ENCODE peak calls at places on chromosomes 4 and X, in seven cellular contexts. One of them, this sample, is unnamed.

GRCh38 chr4:16075061-16075460 is 8.8 kb downstream of the PROM1 start:
- DNase-seq in kidney: no peak
- DNase-seq in suprapubic skin: no peak
- DNase-seq in Right ventricle myocardium superior: no peak
- DNase-seq in stimulated activated CD4-positive, alpha-beta T cell treated with anti-CD3 and anti-CD28 coated beads, Interleukin-4, amount 100 ng/mL, for 1 hour: no peak
- DNase-seq in SIG-M5: no peak
- DNase-seq in LoVo: no peak
- DNase-seq in this sample: no peak

GRCh38 chr4:2482693-2483092 is 13.8 kb downstream of the RNF4 start:
- DNase-seq in kidney: peak
- DNase-seq in suprapubic skin: no peak
- DNase-seq in Right ventricle myocardium superior: peak
- DNase-seq in stimulated activated CD4-positive, alpha-beta T cell treated with anti-CD3 and anti-CD28 coated beads, Interleukin-4, amount 100 ng/mL, for 1 hour: no peak
- DNase-seq in SIG-M5: no peak
- DNase-seq in LoVo: no peak
- DNase-seq in this sample: no peak

GRCh38 chr4:84971319-84971932 is 4.9 kb upstream of the WDFY3 start:
- DNase-seq in kidney: no peak
- DNase-seq in suprapubic skin: no peak
- DNase-seq in Right ventricle myocardium superior: no peak
- DNase-seq in stimulated activated CD4-positive, alpha-beta T cell treated with anti-CD3 and anti-CD28 coated beads, Interleukin-4, amount 100 ng/mL, for 1 hour: no peak
- DNase-seq in SIG-M5: no peak
- DNase-seq in LoVo: peak
- DNase-seq in this sample: no peak

GRCh38 chrX:6149231-6149870 is 79.3 kb downstream of the NLGN4X start:
- DNase-seq in kidney: no peak
- DNase-seq in suprapubic skin: no peak
- DNase-seq in Right ventricle myocardium superior: no peak
- DNase-seq in stimulated activated CD4-positive, alpha-beta T cell treated with anti-CD3 and anti-CD28 coated beads, Interleukin-4, amount 100 ng/mL, for 1 hour: no peak
- DNase-seq in SIG-M5: no peak
- DNase-seq in LoVo: no peak
- DNase-seq in this sample: no peak

GRCh38 chrX:338836-339400 is 20.3 kb upstream of the GTPBP6 start:
- DNase-seq in kidney: peak
- DNase-seq in suprapubic skin: no peak
- DNase-seq in Right ventricle myocardium superior: peak
- DNase-seq in stimulated activated CD4-positive, alpha-beta T cell treated with anti-CD3 and anti-CD28 coated beads, Interleukin-4, amount 100 ng/mL, for 1 hour: no peak
- DNase-seq in SIG-M5: no peak
- DNase-seq in LoVo: no peak
- DNase-seq in this sample: no peak

GRCh38 chr4:119313237-119313636 is 8.7 kb downstream of the FABP2 start:
- DNase-seq in kidney: no peak
- DNase-seq in suprapubic skin: no peak
- DNase-seq in Right ventricle myocardium superior: no peak
- DNase-seq in stimulated activated CD4-positive, alpha-beta T cell treated with anti-CD3 and anti-CD28 coated beads, Interleukin-4, amount 100 ng/mL, for 1 hour: no peak
- DNase-seq in SIG-M5: no peak
- DNase-seq in LoVo: no peak
- DNase-seq in this sample: no peak

GRCh38 chrX:136546369-136546768 is 14.4 kb downstream of the VGLL1 start:
- DNase-seq in kidney: no peak
- DNase-seq in suprapubic skin: no peak
- DNase-seq in Right ventricle myocardium superior: no peak
- DNase-seq in stimulated activated CD4-positive, alpha-beta T cell treated with anti-CD3 and anti-CD28 coated beads, Interleukin-4, amount 100 ng/mL, for 1 hour: no peak
- DNase-seq in SIG-M5: no peak
- DNase-seq in LoVo: no peak
- DNase-seq in this sample: no peak

GRCh38 chrX:106499473-106499872 is 112.3 kb upstream of the RADX start:
- DNase-seq in kidney: no peak
- DNase-seq in suprapubic skin: no peak
- DNase-seq in Right ventricle myocardium superior: no peak
- DNase-seq in stimulated activated CD4-positive, alpha-beta T cell treated with anti-CD3 and anti-CD28 coated beads, Interleukin-4, amount 100 ng/mL, for 1 hour: no peak
- DNase-seq in SIG-M5: no peak
- DNase-seq in LoVo: no peak
- DNase-seq in this sample: no peak

GRCh38 chr4:140233811-140234696 is 80.1 kb upstream of the MAML3 start:
- DNase-seq in kidney: no peak
- DNase-seq in suprapubic skin: no peak
- DNase-seq in Right ventricle myocardium superior: no peak
- DNase-seq in stimulated activated CD4-positive, alpha-beta T cell treated with anti-CD3 and anti-CD28 coated beads, Interleukin-4, amount 100 ng/mL, for 1 hour: no peak
- DNase-seq in SIG-M5: no peak
- DNase-seq in LoVo: no peak
- DNase-seq in this sample: no peak

GRCh38 chr4:87192155-87192919 is 28.1 kb downstream of the KLHL8 start:
- DNase-seq in kidney: no peak
- DNase-seq in suprapubic skin: no peak
- DNase-seq in Right ventricle myocardium superior: no peak
- DNase-seq in stimulated activated CD4-positive, alpha-beta T cell treated with anti-CD3 and anti-CD28 coated beads, Interleukin-4, amount 100 ng/mL, for 1 hour: no peak
- DNase-seq in SIG-M5: no peak
- DNase-seq in LoVo: no peak
- DNase-seq in this sample: no peak

GRCh38 chr4:169621754-169622481 is 1.5 kb downstream of the CLCN3 start:
- DNase-seq in kidney: no peak
- DNase-seq in suprapubic skin: no peak
- DNase-seq in Right ventricle myocardium superior: no peak
- DNase-seq in stimulated activated CD4-positive, alpha-beta T cell treated with anti-CD3 and anti-CD28 coated beads, Interleukin-4, amount 100 ng/mL, for 1 hour: no peak
- DNase-seq in SIG-M5: no peak
- DNase-seq in LoVo: peak
- DNase-seq in this sample: no peak

GRCh38 chr4:100736651-100737450 is 219.0 kb upstream of the EMCN start:
- DNase-seq in kidney: no peak
- DNase-seq in suprapubic skin: no peak
- DNase-seq in Right ventricle myocardium superior: no peak
- DNase-seq in stimulated activated CD4-positive, alpha-beta T cell treated with anti-CD3 and anti-CD28 coated beads, Interleukin-4, amount 100 ng/mL, for 1 hour: no peak
- DNase-seq in SIG-M5: no peak
- DNase-seq in LoVo: peak
- DNase-seq in this sample: no peak

GRCh38 chr4:61572160-61572559 is 372.0 kb downstream of the ADGRL3 start:
- DNase-seq in kidney: no peak
- DNase-seq in suprapubic skin: no peak
- DNase-seq in Right ventricle myocardium superior: no peak
- DNase-seq in stimulated activated CD4-positive, alpha-beta T cell treated with anti-CD3 and anti-CD28 coated beads, Interleukin-4, amount 100 ng/mL, for 1 hour: no peak
- DNase-seq in SIG-M5: peak
- DNase-seq in LoVo: peak
- DNase-seq in this sample: no peak

GRCh38 chr4:38013461-38014366 is 53.5 kb downstream of the PTTG2 start:
- DNase-seq in kidney: no peak
- DNase-seq in suprapubic skin: no peak
- DNase-seq in Right ventricle myocardium superior: peak
- DNase-seq in stimulated activated CD4-positive, alpha-beta T cell treated with anti-CD3 and anti-CD28 coated beads, Interleukin-4, amount 100 ng/mL, for 1 hour: no peak
- DNase-seq in SIG-M5: no peak
- DNase-seq in LoVo: peak
- DNase-seq in this sample: no peak

GRCh38 chr4:159077702-159078495 is 25.0 kb upstream of the RAPGEF2 start:
- DNase-seq in kidney: no peak
- DNase-seq in suprapubic skin: no peak
- DNase-seq in Right ventricle myocardium superior: no peak
- DNase-seq in stimulated activated CD4-positive, alpha-beta T cell treated with anti-CD3 and anti-CD28 coated beads, Interleukin-4, amount 100 ng/mL, for 1 hour: no peak
- DNase-seq in SIG-M5: no peak
- DNase-seq in LoVo: peak
- DNase-seq in this sample: no peak

GRCh38 chrX:97605271-97605670 is 721.6 kb downstream of the RPA4 start:
- DNase-seq in kidney: no peak
- DNase-seq in suprapubic skin: no peak
- DNase-seq in Right ventricle myocardium superior: no peak
- DNase-seq in stimulated activated CD4-positive, alpha-beta T cell treated with anti-CD3 and anti-CD28 coated beads, Interleukin-4, amount 100 ng/mL, for 1 hour: no peak
- DNase-seq in SIG-M5: no peak
- DNase-seq in LoVo: no peak
- DNase-seq in this sample: no peak

GRCh38 chr4:84578540-84579409 is 4.2 kb upstream of the CDS1 start:
- DNase-seq in kidney: no peak
- DNase-seq in suprapubic skin: no peak
- DNase-seq in Right ventricle myocardium superior: no peak
- DNase-seq in stimulated activated CD4-positive, alpha-beta T cell treated with anti-CD3 and anti-CD28 coated beads, Interleukin-4, amount 100 ng/mL, for 1 hour: no peak
- DNase-seq in SIG-M5: no peak
- DNase-seq in LoVo: peak
- DNase-seq in this sample: no peak

GRCh38 chr4:141131738-141132688 is 1.3 kb downstream of the RNF150 start:
- DNase-seq in kidney: peak
- DNase-seq in suprapubic skin: peak
- DNase-seq in Right ventricle myocardium superior: peak
- DNase-seq in stimulated activated CD4-positive, alpha-beta T cell treated with anti-CD3 and anti-CD28 coated beads, Interleukin-4, amount 100 ng/mL, for 1 hour: peak
- DNase-seq in SIG-M5: no peak
- DNase-seq in LoVo: no peak
- DNase-seq in this sample: no peak

GRCh38 chrX:136159615-136160025 is 12.3 kb downstream of the FHL1 start:
- DNase-seq in kidney: no peak
- DNase-seq in suprapubic skin: no peak
- DNase-seq in Right ventricle myocardium superior: no peak
- DNase-seq in stimulated activated CD4-positive, alpha-beta T cell treated with anti-CD3 and anti-CD28 coated beads, Interleukin-4, amount 100 ng/mL, for 1 hour: no peak
- DNase-seq in SIG-M5: no peak
- DNase-seq in LoVo: no peak
- DNase-seq in this sample: no peak

GRCh38 chr4:10054571-10055041 is 33.3 kb upstream of the SLC2A9 start:
- DNase-seq in kidney: no peak
- DNase-seq in suprapubic skin: no peak
- DNase-seq in Right ventricle myocardium superior: no peak
- DNase-seq in stimulated activated CD4-positive, alpha-beta T cell treated with anti-CD3 and anti-CD28 coated beads, Interleukin-4, amount 100 ng/mL, for 1 hour: no peak
- DNase-seq in SIG-M5: no peak
- DNase-seq in LoVo: no peak
- DNase-seq in this sample: no peak

GRCh38 chrX:2690856-2691542 is at the start of gene CD99:
- DNase-seq in kidney: peak
- DNase-seq in suprapubic skin: peak
- DNase-seq in Right ventricle myocardium superior: peak
- DNase-seq in stimulated activated CD4-positive, alpha-beta T cell treated with anti-CD3 and anti-CD28 coated beads, Interleukin-4, amount 100 ng/mL, for 1 hour: peak
- DNase-seq in SIG-M5: no peak
- DNase-seq in LoVo: peak
- DNase-seq in this sample: peak

GRCh38 chr4:8328456-8328855 is 58.9 kb downstream of the HTRA3 start:
- DNase-seq in kidney: no peak
- DNase-seq in suprapubic skin: peak
- DNase-seq in Right ventricle myocardium superior: peak
- DNase-seq in stimulated activated CD4-positive, alpha-beta T cell treated with anti-CD3 and anti-CD28 coated beads, Interleukin-4, amount 100 ng/mL, for 1 hour: no peak
- DNase-seq in SIG-M5: no peak
- DNase-seq in LoVo: no peak
- DNase-seq in this sample: no peak

GRCh38 chr4:41432889-41433288 is 105.1 kb upstream of the LIMCH1 start:
- DNase-seq in kidney: no peak
- DNase-seq in suprapubic skin: no peak
- DNase-seq in Right ventricle myocardium superior: no peak
- DNase-seq in stimulated activated CD4-positive, alpha-beta T cell treated with anti-CD3 and anti-CD28 coated beads, Interleukin-4, amount 100 ng/mL, for 1 hour: no peak
- DNase-seq in SIG-M5: no peak
- DNase-seq in LoVo: no peak
- DNase-seq in this sample: no peak

GRCh38 chr4:56626963-56627362 is 54.1 kb downstream of the HOPX start:
- DNase-seq in kidney: no peak
- DNase-seq in suprapubic skin: no peak
- DNase-seq in Right ventricle myocardium superior: no peak
- DNase-seq in stimulated activated CD4-positive, alpha-beta T cell treated with anti-CD3 and anti-CD28 coated beads, Interleukin-4, amount 100 ng/mL, for 1 hour: no peak
- DNase-seq in SIG-M5: no peak
- DNase-seq in LoVo: no peak
- DNase-seq in this sample: no peak

GRCh38 chrX:72114306-72114705 is 17.4 kb downstream of the RTL5 start:
- DNase-seq in kidney: no peak
- DNase-seq in suprapubic skin: no peak
- DNase-seq in Right ventricle myocardium superior: no peak
- DNase-seq in stimulated activated CD4-positive, alpha-beta T cell treated with anti-CD3 and anti-CD28 coated beads, Interleukin-4, amount 100 ng/mL, for 1 hour: no peak
- DNase-seq in SIG-M5: no peak
- DNase-seq in LoVo: no peak
- DNase-seq in this sample: no peak

GRCh38 chrX:105302246-105302645 is 81.8 kb upstream of the TEX13A start:
- DNase-seq in kidney: no peak
- DNase-seq in suprapubic skin: no peak
- DNase-seq in Right ventricle myocardium superior: no peak
- DNase-seq in stimulated activated CD4-positive, alpha-beta T cell treated with anti-CD3 and anti-CD28 coated beads, Interleukin-4, amount 100 ng/mL, for 1 hour: no peak
- DNase-seq in SIG-M5: no peak
- DNase-seq in LoVo: no peak
- DNase-seq in this sample: no peak

GRCh38 chr4:101865501-101866062 is 75.1 kb downstream of the BANK1 start:
- DNase-seq in kidney: no peak
- DNase-seq in suprapubic skin: no peak
- DNase-seq in Right ventricle myocardium superior: no peak
- DNase-seq in stimulated activated CD4-positive, alpha-beta T cell treated with anti-CD3 and anti-CD28 coated beads, Interleukin-4, amount 100 ng/mL, for 1 hour: no peak
- DNase-seq in SIG-M5: no peak
- DNase-seq in LoVo: peak
- DNase-seq in this sample: no peak

GRCh38 chrX:43560247-43560946 is 95.7 kb upstream of the MAOA start:
- DNase-seq in kidney: no peak
- DNase-seq in suprapubic skin: no peak
- DNase-seq in Right ventricle myocardium superior: no peak
- DNase-seq in stimulated activated CD4-positive, alpha-beta T cell treated with anti-CD3 and anti-CD28 coated beads, Interleukin-4, amount 100 ng/mL, for 1 hour: no peak
- DNase-seq in SIG-M5: no peak
- DNase-seq in LoVo: peak
- DNase-seq in this sample: no peak

GRCh38 chrX:8647176-8647575 is 84.8 kb downstream of the ANOS1 start:
- DNase-seq in kidney: no peak
- DNase-seq in suprapubic skin: no peak
- DNase-seq in Right ventricle myocardium superior: no peak
- DNase-seq in stimulated activated CD4-positive, alpha-beta T cell treated with anti-CD3 and anti-CD28 coated beads, Interleukin-4, amount 100 ng/mL, for 1 hour: no peak
- DNase-seq in SIG-M5: no peak
- DNase-seq in LoVo: no peak
- DNase-seq in this sample: no peak

GRCh38 chrX:108699368-108699767 is 37.0 kb downstream of the IRS4 start:
- DNase-seq in kidney: no peak
- DNase-seq in suprapubic skin: no peak
- DNase-seq in Right ventricle myocardium superior: no peak
- DNase-seq in stimulated activated CD4-positive, alpha-beta T cell treated with anti-CD3 and anti-CD28 coated beads, Interleukin-4, amount 100 ng/mL, for 1 hour: no peak
- DNase-seq in SIG-M5: no peak
- DNase-seq in LoVo: peak
- DNase-seq in this sample: no peak

GRCh38 chr4:185261971-185262370 is 52.6 kb downstream of the SNX25 start:
- DNase-seq in kidney: no peak
- DNase-seq in suprapubic skin: no peak
- DNase-seq in Right ventricle myocardium superior: no peak
- DNase-seq in stimulated activated CD4-positive, alpha-beta T cell treated with anti-CD3 and anti-CD28 coated beads, Interleukin-4, amount 100 ng/mL, for 1 hour: no peak
- DNase-seq in SIG-M5: no peak
- DNase-seq in LoVo: no peak
- DNase-seq in this sample: no peak

GRCh38 chrX:65093658-65094057 is 117.4 kb upstream of the ZC4H2 start:
- DNase-seq in kidney: no peak
- DNase-seq in suprapubic skin: no peak
- DNase-seq in Right ventricle myocardium superior: no peak
- DNase-seq in stimulated activated CD4-positive, alpha-beta T cell treated with anti-CD3 and anti-CD28 coated beads, Interleukin-4, amount 100 ng/mL, for 1 hour: no peak
- DNase-seq in SIG-M5: no peak
- DNase-seq in LoVo: no peak
- DNase-seq in this sample: no peak

GRCh38 chrX:13903405-13903804 is 86.5 kb upstream of the GPM6B start:
- DNase-seq in kidney: no peak
- DNase-seq in suprapubic skin: no peak
- DNase-seq in Right ventricle myocardium superior: no peak
- DNase-seq in stimulated activated CD4-positive, alpha-beta T cell treated with anti-CD3 and anti-CD28 coated beads, Interleukin-4, amount 100 ng/mL, for 1 hour: no peak
- DNase-seq in SIG-M5: no peak
- DNase-seq in LoVo: no peak
- DNase-seq in this sample: no peak

GRCh38 chr4:184648220-184649025 is 824 bp downstream of the CASP3 start:
- DNase-seq in kidney: peak
- DNase-seq in suprapubic skin: peak
- DNase-seq in Right ventricle myocardium superior: peak
- DNase-seq in stimulated activated CD4-positive, alpha-beta T cell treated with anti-CD3 and anti-CD28 coated beads, Interleukin-4, amount 100 ng/mL, for 1 hour: peak
- DNase-seq in SIG-M5: no peak
- DNase-seq in LoVo: peak
- DNase-seq in this sample: peak

GRCh38 chrX:52988985-52989917 is 30.9 kb upstream of the FAM156A start:
- DNase-seq in kidney: no peak
- DNase-seq in suprapubic skin: peak
- DNase-seq in Right ventricle myocardium superior: no peak
- DNase-seq in stimulated activated CD4-positive, alpha-beta T cell treated with anti-CD3 and anti-CD28 coated beads, Interleukin-4, amount 100 ng/mL, for 1 hour: no peak
- DNase-seq in SIG-M5: no peak
- DNase-seq in LoVo: no peak
- DNase-seq in this sample: no peak

GRCh38 chrX:44088755-44089154 is 115.6 kb upstream of the NDP start:
- DNase-seq in kidney: no peak
- DNase-seq in suprapubic skin: no peak
- DNase-seq in Right ventricle myocardium superior: no peak
- DNase-seq in stimulated activated CD4-positive, alpha-beta T cell treated with anti-CD3 and anti-CD28 coated beads, Interleukin-4, amount 100 ng/mL, for 1 hour: no peak
- DNase-seq in SIG-M5: no peak
- DNase-seq in LoVo: no peak
- DNase-seq in this sample: no peak